ENCODE peak calls at places on chromosome 7, in eight cellular contexts. One of them, this sample, is unnamed.
A peak's percentile ranks its signal among the peaks of the same experiment; 100 is the strongest.

GRCh38 chr7:55573234-55573504 is 867 bp upstream of the VOPP1 start:
- DNase-seq in cardiac fibroblast: no peak
- DNase-seq in stomach: no peak
- DNase-seq in right lobe of liver: no peak
- DNase-seq in HFFc6: no peak
- DNase-seq in suprapubic skin: no peak
- DNase-seq in body of pancreas: no peak
- DNase-seq in AG09309: no peak
- DNase-seq in this sample: no peak

GRCh38 chr7:84302949-84303348 is 108.4 kb upstream of the SEMA3A start:
- DNase-seq in cardiac fibroblast: no peak
- DNase-seq in stomach: no peak
- DNase-seq in right lobe of liver: no peak
- DNase-seq in HFFc6: no peak
- DNase-seq in suprapubic skin: no peak
- DNase-seq in body of pancreas: no peak
- DNase-seq in AG09309: no peak
- DNase-seq in this sample: no peak

GRCh38 chr7:73602721-73603651 is 21.3 kb downstream of the MLXIPL start:
- DNase-seq in cardiac fibroblast: no peak
- DNase-seq in stomach: no peak
- DNase-seq in right lobe of liver: no peak
- DNase-seq in HFFc6: no peak
- DNase-seq in suprapubic skin: no peak
- DNase-seq in body of pancreas: no peak
- DNase-seq in AG09309: no peak
- DNase-seq in this sample: peak; percentile 78

GRCh38 chr7:24965831-24966708 is 13.9 kb downstream of the OSBPL3 start:
- DNase-seq in cardiac fibroblast: no peak
- DNase-seq in stomach: no peak
- DNase-seq in right lobe of liver: no peak
- DNase-seq in HFFc6: no peak
- DNase-seq in suprapubic skin: no peak
- DNase-seq in body of pancreas: no peak
- DNase-seq in AG09309: no peak
- DNase-seq in this sample: no peak

GRCh38 chr7:14936530-14936929 is 34.0 kb upstream of the DGKB start:
- DNase-seq in cardiac fibroblast: no peak
- DNase-seq in stomach: no peak
- DNase-seq in right lobe of liver: no peak
- DNase-seq in HFFc6: no peak
- DNase-seq in suprapubic skin: no peak
- DNase-seq in body of pancreas: peak; percentile 75
- DNase-seq in AG09309: peak; percentile 29
- DNase-seq in this sample: no peak

GRCh38 chr7:121385800-121386179 is 10.3 kb downstream of the FAM3C start:
- DNase-seq in cardiac fibroblast: peak; percentile 35
- DNase-seq in stomach: no peak
- DNase-seq in right lobe of liver: no peak
- DNase-seq in HFFc6: no peak
- DNase-seq in suprapubic skin: no peak
- DNase-seq in body of pancreas: no peak
- DNase-seq in AG09309: no peak
- DNase-seq in this sample: no peak

GRCh38 chr7:135512135-135512887 is 2.4 kb upstream of the CNOT4 start:
- DNase-seq in cardiac fibroblast: peak; percentile 78
- DNase-seq in stomach: no peak
- DNase-seq in right lobe of liver: no peak
- DNase-seq in HFFc6: peak; percentile 61
- DNase-seq in suprapubic skin: no peak
- DNase-seq in body of pancreas: no peak
- DNase-seq in AG09309: no peak
- DNase-seq in this sample: no peak

GRCh38 chr7:6106140-6106904 is 75.1 kb downstream of the ANKRD61 start:
- DNase-seq in cardiac fibroblast: peak; percentile 60
- DNase-seq in stomach: no peak
- DNase-seq in right lobe of liver: no peak
- DNase-seq in HFFc6: peak; percentile 28
- DNase-seq in suprapubic skin: peak; percentile 55
- DNase-seq in body of pancreas: peak; percentile 16
- DNase-seq in AG09309: peak; percentile 14
- DNase-seq in this sample: no peak

GRCh38 chr7:26293569-26294308 is 2.1 kb downstream of the SNX10 start:
- DNase-seq in cardiac fibroblast: no peak
- DNase-seq in stomach: no peak
- DNase-seq in right lobe of liver: no peak
- DNase-seq in HFFc6: no peak
- DNase-seq in suprapubic skin: no peak
- DNase-seq in body of pancreas: no peak
- DNase-seq in AG09309: no peak
- DNase-seq in this sample: no peak

GRCh38 chr7:25098096-25099046 is 26.7 kb downstream of the CYCS start:
- DNase-seq in cardiac fibroblast: peak; percentile 83
- DNase-seq in stomach: peak; percentile 64
- DNase-seq in right lobe of liver: peak; percentile 64
- DNase-seq in HFFc6: peak; percentile 64
- DNase-seq in suprapubic skin: no peak
- DNase-seq in body of pancreas: peak; percentile 48
- DNase-seq in AG09309: peak; percentile 40
- DNase-seq in this sample: peak; percentile 56

GRCh38 chr7:93927585-93927984 is 6.0 kb downstream of the GNG11 start:
- DNase-seq in cardiac fibroblast: peak; percentile 29
- DNase-seq in stomach: no peak
- DNase-seq in right lobe of liver: no peak
- DNase-seq in HFFc6: no peak
- DNase-seq in suprapubic skin: no peak
- DNase-seq in body of pancreas: no peak
- DNase-seq in AG09309: no peak
- DNase-seq in this sample: no peak

GRCh38 chr7:135098391-135098790 is 49.5 kb upstream of the TMEM140 start:
- DNase-seq in cardiac fibroblast: peak; percentile 16
- DNase-seq in stomach: no peak
- DNase-seq in right lobe of liver: no peak
- DNase-seq in HFFc6: no peak
- DNase-seq in suprapubic skin: no peak
- DNase-seq in body of pancreas: no peak
- DNase-seq in AG09309: no peak
- DNase-seq in this sample: no peak

DNA sequence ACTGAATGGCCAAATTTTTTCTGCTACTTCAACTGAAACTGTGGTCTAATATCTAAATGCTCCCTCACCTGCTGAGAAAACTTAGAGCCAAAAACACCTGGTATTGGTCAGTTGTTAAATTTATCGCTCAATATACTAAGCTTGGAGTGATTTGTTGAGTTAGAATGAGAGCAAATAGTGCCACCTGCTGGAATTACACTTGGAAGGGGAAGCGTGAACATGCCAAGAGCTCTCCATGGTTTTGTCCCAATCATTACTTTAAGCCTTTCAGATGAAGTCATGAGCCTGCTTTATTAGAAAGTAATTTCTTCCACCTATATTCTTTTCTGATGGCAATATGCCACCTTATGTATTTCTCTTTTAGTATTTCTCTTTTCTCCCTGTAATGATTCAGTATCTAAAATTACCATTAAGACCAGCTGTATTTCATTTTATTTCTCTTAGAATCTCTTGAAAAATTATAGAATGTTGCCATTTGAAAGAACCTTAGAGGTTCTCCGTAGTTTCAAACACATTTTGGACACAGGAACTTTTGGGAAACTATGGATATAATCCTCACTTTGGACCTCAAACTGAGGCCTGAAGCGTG is 447.8 kb upstream of the C7orf33 start:
- DNase-seq in cardiac fibroblast: peak; percentile 64
- DNase-seq in stomach: no peak
- DNase-seq in right lobe of liver: no peak
- DNase-seq in HFFc6: peak; percentile 11
- DNase-seq in suprapubic skin: no peak
- DNase-seq in body of pancreas: peak; percentile 53
- DNase-seq in AG09309: peak; percentile 17
- DNase-seq in this sample: no peak
- TF ChIP-seq CTCF in cardiac fibroblast: peak; percentile 44
- TF ChIP-seq CTCF in stomach: peak; percentile 63
- TF ChIP-seq CTCF in right lobe of liver: peak; percentile 61
- TF ChIP-seq CTCF in HFFc6: peak; percentile 70
- TF ChIP-seq CTCF in suprapubic skin: peak; percentile 10
- TF ChIP-seq CTCF in body of pancreas: peak; percentile 66
- TF ChIP-seq CTCF in AG09309: peak; percentile 51
- TF ChIP-seq CTCF in this sample: peak; percentile 40

DNA sequence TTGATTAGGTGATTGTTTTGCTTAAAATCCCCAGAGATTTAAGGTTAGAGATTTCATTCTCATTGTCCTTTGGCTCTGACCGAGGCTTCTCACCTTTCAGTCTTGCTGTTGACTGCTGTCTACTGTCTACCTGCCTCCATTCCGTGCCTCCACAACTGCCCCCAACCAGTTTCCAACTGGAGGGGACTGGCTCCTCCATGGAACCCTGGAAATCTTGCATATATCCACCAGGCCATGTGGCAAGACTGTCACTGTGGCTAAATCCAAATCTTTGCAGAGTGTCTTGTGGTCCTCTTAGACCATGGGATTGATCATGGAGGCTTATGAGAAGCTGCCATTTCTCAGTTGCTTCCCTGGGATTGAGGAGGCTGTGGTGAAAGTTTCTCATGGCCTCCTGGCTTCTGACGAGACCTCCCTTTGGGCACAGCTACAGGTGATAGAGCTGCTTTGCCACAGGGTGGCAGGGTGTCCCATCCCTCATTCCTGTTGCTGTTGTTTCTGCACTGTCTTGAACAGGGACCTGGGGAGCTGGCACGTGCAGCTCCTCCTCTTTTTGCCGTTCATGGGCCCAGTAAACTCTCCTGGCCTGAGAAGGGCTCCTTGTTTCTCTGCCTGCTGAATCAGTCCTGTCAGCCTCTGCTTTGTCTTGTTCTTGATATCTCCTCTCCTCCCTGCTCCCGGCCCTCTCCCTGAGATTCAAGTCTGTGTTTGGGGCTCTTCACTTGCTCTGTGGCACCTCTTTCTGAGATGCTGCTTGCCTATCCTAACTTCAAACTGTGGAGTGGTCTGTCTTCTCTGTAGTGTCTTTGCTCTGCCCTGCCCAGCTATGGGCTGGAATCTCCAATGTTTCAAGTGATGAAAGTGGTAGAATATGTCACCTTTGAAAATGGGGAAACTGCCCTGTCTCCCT is 63.6 kb upstream of the IGFBP3 start:
- DNase-seq in cardiac fibroblast: no peak
- DNase-seq in stomach: no peak
- DNase-seq in right lobe of liver: no peak
- DNase-seq in HFFc6: no peak
- DNase-seq in suprapubic skin: no peak
- DNase-seq in body of pancreas: no peak
- DNase-seq in AG09309: no peak
- DNase-seq in this sample: no peak
- TF ChIP-seq CTCF in cardiac fibroblast: no peak
- TF ChIP-seq CTCF in stomach: no peak
- TF ChIP-seq CTCF in right lobe of liver: peak; percentile 21
- TF ChIP-seq CTCF in HFFc6: peak; percentile 32
- TF ChIP-seq CTCF in suprapubic skin: no peak
- TF ChIP-seq CTCF in body of pancreas: no peak
- TF ChIP-seq CTCF in AG09309: no peak
- TF ChIP-seq CTCF in this sample: no peak

GRCh38 chr7:148287538-148287937 is 303.0 kb upstream of the C7orf33 start:
- DNase-seq in cardiac fibroblast: no peak
- DNase-seq in stomach: no peak
- DNase-seq in right lobe of liver: no peak
- DNase-seq in HFFc6: no peak
- DNase-seq in suprapubic skin: no peak
- DNase-seq in body of pancreas: no peak
- DNase-seq in AG09309: no peak
- DNase-seq in this sample: no peak

GRCh38 chr7:148288592-148289151 is 301.9 kb upstream of the C7orf33 start:
- DNase-seq in cardiac fibroblast: no peak
- DNase-seq in stomach: no peak
- DNase-seq in right lobe of liver: no peak
- DNase-seq in HFFc6: no peak
- DNase-seq in suprapubic skin: no peak
- DNase-seq in body of pancreas: no peak
- DNase-seq in AG09309: no peak
- DNase-seq in this sample: no peak

GRCh38 chr7:148289630-148290029 is 300.9 kb upstream of the C7orf33 start:
- DNase-seq in cardiac fibroblast: no peak
- DNase-seq in stomach: no peak
- DNase-seq in right lobe of liver: no peak
- DNase-seq in HFFc6: no peak
- DNase-seq in suprapubic skin: no peak
- DNase-seq in body of pancreas: no peak
- DNase-seq in AG09309: no peak
- DNase-seq in this sample: no peak

GRCh38 chr7:148290451-148291005 is 300.0 kb upstream of the C7orf33 start:
- DNase-seq in cardiac fibroblast: no peak
- DNase-seq in stomach: no peak
- DNase-seq in right lobe of liver: no peak
- DNase-seq in HFFc6: no peak
- DNase-seq in suprapubic skin: no peak
- DNase-seq in body of pancreas: no peak
- DNase-seq in AG09309: no peak
- DNase-seq in this sample: no peak

GRCh38 chr7:148286150-148286549 is 304.4 kb upstream of the C7orf33 start:
- DNase-seq in cardiac fibroblast: peak; percentile 12
- DNase-seq in stomach: no peak
- DNase-seq in right lobe of liver: no peak
- DNase-seq in HFFc6: no peak
- DNase-seq in suprapubic skin: no peak
- DNase-seq in body of pancreas: no peak
- DNase-seq in AG09309: no peak
- DNase-seq in this sample: no peak
- TF ChIP-seq CTCF in cardiac fibroblast: no peak
- TF ChIP-seq CTCF in stomach: no peak
- TF ChIP-seq CTCF in right lobe of liver: peak; percentile 57
- TF ChIP-seq CTCF in HFFc6: no peak
- TF ChIP-seq CTCF in suprapubic skin: peak; percentile 17
- TF ChIP-seq CTCF in body of pancreas: peak; percentile 8
- TF ChIP-seq CTCF in AG09309: no peak
- TF ChIP-seq CTCF in this sample: no peak

DNA sequence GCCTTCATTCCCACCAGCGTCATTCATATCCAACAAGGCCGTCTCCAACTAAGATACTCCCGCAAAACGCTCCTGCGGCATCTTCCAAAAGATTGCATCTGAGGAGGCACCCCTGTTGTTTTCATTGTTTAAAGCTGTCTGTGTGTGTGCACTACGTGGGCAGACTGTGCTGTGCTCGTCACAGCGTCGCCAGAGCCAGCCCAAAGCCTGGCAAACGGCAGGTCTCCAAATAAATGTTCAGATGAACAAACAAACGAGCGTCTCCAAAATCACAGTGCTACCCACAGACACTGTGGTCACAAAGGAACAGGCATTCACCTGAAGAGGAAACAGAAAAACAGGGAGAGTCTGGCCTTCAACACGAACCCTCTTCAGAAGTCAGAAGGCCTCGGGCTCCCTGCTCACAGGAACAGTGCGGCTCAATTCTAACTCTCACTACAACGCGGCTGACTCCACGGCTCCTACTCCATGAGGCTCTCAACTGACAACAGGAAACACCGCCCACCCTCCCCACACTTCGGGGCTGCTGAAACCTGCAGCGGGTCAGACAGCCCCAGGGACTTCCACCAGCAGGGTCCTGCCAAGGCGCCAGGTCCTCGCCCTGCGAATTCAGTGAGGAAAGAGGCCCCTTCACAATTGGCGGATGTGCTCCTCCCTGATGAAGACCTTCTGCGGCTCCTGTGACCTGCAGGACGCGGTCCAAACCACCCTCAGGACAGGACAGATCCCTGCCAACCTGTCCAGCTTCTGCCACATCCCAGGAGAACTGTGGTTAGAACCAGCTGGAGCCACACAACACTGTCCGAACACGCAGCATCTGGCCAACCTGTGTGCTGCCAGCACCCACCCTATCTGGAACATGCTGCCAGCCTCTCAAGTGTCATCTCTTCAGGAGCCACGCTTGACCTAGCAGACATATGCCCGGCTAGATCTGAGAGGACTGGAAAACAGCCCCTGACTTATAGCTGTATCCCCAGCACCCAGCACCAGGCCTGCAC is 36.1 kb downstream of the MAD1L1 start:
- DNase-seq in cardiac fibroblast: no peak
- DNase-seq in stomach: peak; percentile 23
- DNase-seq in right lobe of liver: no peak
- DNase-seq in HFFc6: no peak
- DNase-seq in suprapubic skin: no peak
- DNase-seq in body of pancreas: no peak
- DNase-seq in AG09309: no peak
- DNase-seq in this sample: no peak
- TF ChIP-seq CTCF in cardiac fibroblast: no peak
- TF ChIP-seq CTCF in stomach: no peak
- TF ChIP-seq CTCF in right lobe of liver: no peak
- TF ChIP-seq CTCF in HFFc6: no peak
- TF ChIP-seq CTCF in suprapubic skin: no peak
- TF ChIP-seq CTCF in body of pancreas: no peak
- TF ChIP-seq CTCF in AG09309: no peak
- TF ChIP-seq CTCF in this sample: no peak